ENCODE peak calls at places on chromosomes 3 and 15, in four cellular contexts. Z is fibroblast of mammary gland; U is CD4-positive, alpha-beta T cell; M is GM13976. I is an unnamed sample.

GRCh38 chr15:90071220-90071807 is 31.0 kb downstream of the IDH2 start:
- DNase-seq in Z (peak; percentile 83), U (peak; percentile 79), M (peak; percentile 82), I (no peak)

GRCh38 chr15:51803961-51804360 is 25.5 kb upstream of the TMOD3 start:
- DNase-seq in M (no peak), Z (peak; percentile 13), U (no peak), I (no peak)

GRCh38 chr3:81554348-81554747 is 207.1 kb downstream of the GBE1 start:
- DNase-seq in Z (peak; percentile 28), M (peak; percentile 1), U (no peak), I (no peak)

GRCh38 chr3:179292440-179292839 is 30.4 kb upstream of the ZNF639 start:
- DNase-seq in M (no peak), U (no peak), Z (peak; percentile 43), I (no peak)

GRCh38 chr3:187522293-187522692 is 147.9 kb downstream of the SST start:
- DNase-seq in Z (no peak), U (no peak), M (no peak), I (no peak)

GRCh38 chr3:127951276-127951675 is 36.2 kb downstream of the KBTBD12 start:
- DNase-seq in M (no peak), U (no peak), Z (peak; percentile 86), I (no peak)

GRCh38 chr3:168570404-168571173 is 474.9 kb upstream of the GOLIM4 start:
- DNase-seq in Z (no peak), M (no peak), U (no peak), I (no peak)

GRCh38 chr3:157226173-157226847 is 66.4 kb upstream of the CCNL1 start:
- DNase-seq in M (no peak), U (no peak), Z (peak; percentile 53), I (no peak)

GRCh38 chr3:150319900-150320299 is 88.2 kb upstream of the TSC22D2 start:
- DNase-seq in M (no peak), Z (peak; percentile 98), U (no peak), I (no peak)

GRCh38 chr3:23668430-23668904 is 137.3 kb upstream of the UBE2E1 start:
- DNase-seq in Z (peak; percentile 91), M (no peak), U (no peak), I (no peak)

GRCh38 chr15:29125382-29126207 is 144.0 kb downstream of the NSMCE3 start:
- DNase-seq in Z (no peak), U (no peak), M (no peak), I (no peak)
- TF ChIP-seq CTCF in Z (no peak), U (no peak), M (no peak), I (no peak)

GRCh38 chr3:63264716-63265115 is 13.4 kb upstream of the SYNPR start:
- DNase-seq in Z (no peak), M (no peak), U (no peak), I (no peak)
- TF ChIP-seq CTCF in Z (no peak), M (no peak), U (no peak), I (no peak)

DNA sequence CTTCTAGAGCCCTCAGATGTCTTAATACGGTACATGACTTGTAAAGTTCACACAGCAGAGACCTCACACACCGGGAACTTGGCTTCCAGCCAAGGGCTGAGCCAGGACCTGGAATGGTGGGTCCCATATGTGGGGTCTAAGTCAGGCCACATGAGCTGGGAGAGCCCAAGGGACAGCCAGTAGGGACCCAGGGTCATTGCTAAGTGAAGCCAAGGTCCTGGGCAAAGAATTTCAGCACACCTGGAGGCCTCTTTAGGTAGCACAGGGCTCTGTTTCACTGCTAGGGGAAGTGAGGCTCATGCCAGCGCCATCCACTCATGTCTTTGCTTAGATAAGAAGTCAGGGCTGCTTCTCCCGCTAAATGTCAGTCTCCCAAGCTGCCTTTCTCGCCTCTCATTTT is 116.5 kb upstream of the TLE3 start:
- DNase-seq in Z (no peak), U (no peak), M (no peak), I (no peak)
- TF ChIP-seq CTCF in Z (no peak), U (no peak), M (no peak), I (no peak)

GRCh38 chr3:158785972-158786371 is 15.9 kb upstream of the MFSD1 start:
- DNase-seq in U (no peak), M (no peak), Z (no peak), I (no peak)

GRCh38 chr3:158792709-158793108 is 9.1 kb upstream of the MFSD1 start:
- DNase-seq in Z (peak; percentile 88), U (no peak), M (no peak), I (no peak)

GRCh38 chr3:158791259-158791920 is 10.5 kb upstream of the MFSD1 start:
- DNase-seq in U (peak; percentile 5), M (peak; percentile 37), Z (peak; percentile 82), I (no peak)

GRCh38 chr3:158788446-158788845 is 13.4 kb upstream of the MFSD1 start:
- DNase-seq in Z (peak; percentile 52), U (no peak), M (no peak), I (no peak)

DNA sequence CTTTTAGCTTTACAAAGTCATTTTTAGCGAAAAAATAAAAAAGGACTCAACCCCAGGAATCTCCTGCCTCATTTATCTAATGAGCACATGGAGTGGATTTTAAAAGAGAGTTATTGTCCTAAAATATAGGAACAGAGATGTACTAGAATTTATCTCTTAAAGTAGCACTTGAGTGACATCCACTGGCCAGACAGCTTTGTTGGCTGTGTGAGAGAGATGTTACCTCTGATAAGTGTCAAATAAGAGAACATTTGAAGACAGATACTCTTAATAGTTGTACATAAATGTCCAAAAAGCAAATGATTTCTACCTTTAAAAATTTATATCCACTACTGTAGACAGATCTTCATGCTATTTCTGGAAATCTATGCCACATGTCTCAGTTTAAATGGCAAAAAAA is 12.3 kb upstream of the MFSD1 start:
- DNase-seq in Z (peak; percentile 78), U (no peak), M (no peak), I (no peak)
- TF ChIP-seq CTCF in Z (peak; percentile 56), U (no peak), M (peak; percentile 28), I (peak; percentile 48)

GRCh38 chr15:50265620-50266019 is at the start of gene HDC:
- DNase-seq in Z (no peak), U (no peak), M (no peak), I (no peak)
- TF ChIP-seq CTCF in Z (no peak), U (no peak), M (no peak), I (no peak)

GRCh38 chr3:25556504-25556903 is 108.2 kb downstream of the TOP2B start:
- DNase-seq in M (no peak), Z (peak; percentile 15), U (no peak), I (no peak)
- TF ChIP-seq CTCF in M (no peak), Z (no peak), U (no peak), I (no peak)

DNA sequence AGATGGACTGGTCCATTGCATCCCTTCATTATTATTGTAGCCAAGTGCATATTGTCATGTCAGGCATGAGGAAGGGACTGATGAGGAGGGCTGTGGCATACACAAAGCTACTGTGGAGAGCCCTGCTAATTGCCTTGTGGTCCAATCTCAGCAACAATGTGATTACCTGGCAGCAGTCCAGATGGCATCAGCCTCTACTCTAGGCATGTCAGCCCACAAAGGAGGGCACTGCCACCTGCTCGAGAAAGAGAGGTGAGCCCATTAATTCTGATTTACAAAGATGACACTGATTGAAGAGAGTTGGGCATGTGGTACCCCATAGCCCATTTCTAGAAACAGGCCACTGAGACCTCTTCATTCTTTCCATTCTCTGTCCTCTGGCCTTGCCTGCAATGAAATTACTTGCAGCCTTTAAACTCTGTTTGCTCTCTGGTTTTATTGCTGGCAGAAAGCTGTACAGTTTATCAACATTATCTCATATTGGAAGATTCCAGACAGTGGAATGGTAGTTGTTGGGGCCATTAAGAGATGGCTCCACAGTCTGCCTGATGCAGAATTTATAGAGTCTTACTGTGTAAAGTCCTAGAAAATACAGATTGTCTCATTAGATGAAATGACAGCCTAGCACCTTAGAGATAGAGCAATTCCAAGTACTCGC is 307.7 kb downstream of the ARPP21 start:
- DNase-seq in Z (no peak), U (no peak), M (no peak), I (no peak)
- TF ChIP-seq CTCF in Z (no peak), U (no peak), M (no peak), I (no peak)

DNA sequence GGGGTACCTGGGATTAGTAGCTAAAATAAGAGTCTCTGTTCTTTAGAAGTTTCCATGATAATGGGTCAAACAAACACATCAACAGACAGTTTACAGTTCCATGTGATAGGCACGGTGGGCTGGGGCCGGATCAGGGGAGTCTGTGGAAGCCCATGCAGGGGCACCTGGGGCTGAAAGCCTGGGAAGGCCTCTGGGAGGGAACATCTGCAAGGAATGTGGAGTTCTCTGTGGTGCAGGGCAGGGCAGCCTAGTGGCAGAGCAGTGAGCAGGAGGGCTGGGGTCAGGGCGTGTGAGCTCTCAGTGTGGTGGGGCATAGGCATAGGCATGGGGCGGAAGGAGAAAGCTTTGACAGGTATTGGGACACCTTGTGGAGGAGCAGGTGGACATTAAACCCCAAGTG is 207.7 kb upstream of the TRIM42 start:
- DNase-seq in U (no peak), M (no peak), Z (no peak), I (no peak)
- TF ChIP-seq CTCF in U (no peak), M (no peak), Z (no peak), I (no peak)